ENCODE peak calls at places on chromosome 21, in four cellular contexts. I is GM12865, J is HFF-Myc, H is fibroblast of mammary gland. P is an unnamed sample.

GRCh38 chr21:26769613-26770188 is 75.5 kb downstream of the ADAMTS1 start:
- DNase-seq in I (no peak), J (no peak), H (peak), P (no peak)

GRCh38 chr21:14917762-14918161 is 147.0 kb downstream of the NRIP1 start:
- DNase-seq in I (no peak), J (no peak), H (no peak), P (no peak)

GRCh38 chr21:16976132-16976666 is 536.6 kb upstream of the CXADR start:
- DNase-seq in H (peak), J (no peak), I (no peak), P (no peak)

GRCh38 chr21:23968722-23969647 is 1638.3 kb downstream of the MRPL39 start:
- DNase-seq in I (peak), H (peak), J (peak), P (peak)

GRCh38 chr21:45982256-45982757 is 737 bp downstream of the COL6A1 start:
- DNase-seq in I (no peak), H (no peak), J (no peak), P (no peak)

GRCh38 chr21:28737671-28738279 is 254.9 kb downstream of the LTN1 start:
- DNase-seq in I (no peak), H (no peak), J (no peak), P (no peak)

GRCh38 chr21:17461014-17461413 is 51.8 kb upstream of the CXADR start:
- DNase-seq in H (peak), J (peak), I (no peak), P (no peak)

GRCh38 chr21:14453339-14453738 is 70.4 kb upstream of the HSPA13 start:
- DNase-seq in I (peak), H (no peak), J (no peak), P (peak)

GRCh38 chr21:17570773-17571172 is 41.9 kb downstream of the BTG3 start:
- DNase-seq in I (no peak), H (no peak), J (no peak), P (no peak)

GRCh38 chr21:30900881-30901280 is 19.5 kb upstream of the KRTAP11-1 start:
- DNase-seq in J (no peak), I (no peak), H (no peak), P (no peak)

GRCh38 chr21:33290441-33290840 is 24.3 kb downstream of the IL10RB start:
- DNase-seq in I (no peak), H (no peak), J (no peak), P (no peak)

GRCh38 chr21:33981341-33982101 is 65.9 kb upstream of the ATP5PO start:
- DNase-seq in I (no peak), H (peak), J (no peak), P (no peak)

GRCh38 chr21:37006521-37007291 is at the start of gene RIPPLY3:
- DNase-seq in H (no peak), I (no peak), J (no peak), P (no peak)

GRCh38 chr21:37009740-37010341 is 3.3 kb downstream of the RIPPLY3 start:
- DNase-seq in J (peak), H (peak), I (peak), P (no peak)

GRCh38 chr21:37008705-37009104 is 2.2 kb downstream of the RIPPLY3 start:
- DNase-seq in J (no peak), I (no peak), H (no peak), P (no peak)

GRCh38 chr21:37006243-37006520 is 320 bp upstream of the RIPPLY3 start:
- DNase-seq in I (no peak), H (no peak), J (no peak), P (no peak)

GRCh38 chr21:37005548-37006242 is 807 bp upstream of the RIPPLY3 start:
- DNase-seq in H (no peak), J (no peak), I (no peak), P (no peak)
- H3K4me3 ChIP-seq in H (peak), J (peak), I (no peak), P (no peak)

GRCh38 chr21:43338951-43339350 is 88.0 kb downstream of the SIK1 start:
- DNase-seq in I (no peak), J (no peak), H (no peak), P (no peak)
- TF ChIP-seq CTCF in I (no peak), J (no peak), H (no peak), P (no peak)

GRCh38 chr21:41426656-41427311 is 745 bp downstream of the MX1 start:
- DNase-seq in H (no peak), J (no peak), I (peak), P (no peak)
- H3K4me3 ChIP-seq in H (peak), J (peak), I (peak), P (peak)

GRCh38 chr21:42829954-42830353 is 49.4 kb downstream of the WDR4 start:
- DNase-seq in H (no peak), J (no peak), I (no peak), P (no peak)

GRCh38 chr21:42833439-42833815 is 45.9 kb downstream of the WDR4 start:
- DNase-seq in I (peak), H (peak), J (peak), P (peak)

GRCh38 chr21:42829417-42829816 is 49.9 kb downstream of the WDR4 start:
- DNase-seq in I (no peak), J (no peak), H (no peak), P (no peak)

GRCh38 chr21:42827588-42827987 is 51.8 kb downstream of the WDR4 start:
- DNase-seq in J (no peak), H (no peak), I (no peak), P (no peak)

GRCh38 chr21:42830456-42831455 is 48.6 kb downstream of the WDR4 start:
- DNase-seq in I (no peak), J (no peak), H (no peak), P (no peak)
- TF ChIP-seq CTCF in I (no peak), J (no peak), H (peak), P (peak)

DNA sequence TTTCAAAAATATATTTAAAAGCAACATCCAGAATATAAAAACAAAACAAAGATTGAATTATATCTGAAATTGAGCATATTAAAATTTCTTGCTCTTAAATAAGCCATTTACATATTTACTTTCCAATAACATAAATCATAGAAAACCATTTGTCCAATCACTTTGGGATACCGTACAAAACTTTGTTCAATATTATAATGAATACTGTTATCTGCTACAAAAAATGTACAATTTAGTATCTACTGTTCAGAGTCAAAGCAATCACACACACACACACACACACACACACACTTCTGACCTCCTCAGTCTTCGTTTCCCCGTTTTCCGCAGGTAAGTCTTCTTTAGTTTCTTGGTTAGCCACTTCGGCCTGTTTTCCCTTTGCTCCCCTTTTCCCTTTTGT is 4.0 kb downstream of the HMGN1 start:
- DNase-seq in J (no peak), I (no peak), H (no peak), P (no peak)
- H3K4me3 ChIP-seq in J (peak), I (no peak), H (no peak), P (no peak)

GRCh38 chr21:44304846-44305245 is 5.0 kb downstream of the PFKL start:
- DNase-seq in J (no peak), H (peak), I (peak), P (no peak)
- TF ChIP-seq CTCF in J (peak), H (peak), I (peak), P (peak)

DNA sequence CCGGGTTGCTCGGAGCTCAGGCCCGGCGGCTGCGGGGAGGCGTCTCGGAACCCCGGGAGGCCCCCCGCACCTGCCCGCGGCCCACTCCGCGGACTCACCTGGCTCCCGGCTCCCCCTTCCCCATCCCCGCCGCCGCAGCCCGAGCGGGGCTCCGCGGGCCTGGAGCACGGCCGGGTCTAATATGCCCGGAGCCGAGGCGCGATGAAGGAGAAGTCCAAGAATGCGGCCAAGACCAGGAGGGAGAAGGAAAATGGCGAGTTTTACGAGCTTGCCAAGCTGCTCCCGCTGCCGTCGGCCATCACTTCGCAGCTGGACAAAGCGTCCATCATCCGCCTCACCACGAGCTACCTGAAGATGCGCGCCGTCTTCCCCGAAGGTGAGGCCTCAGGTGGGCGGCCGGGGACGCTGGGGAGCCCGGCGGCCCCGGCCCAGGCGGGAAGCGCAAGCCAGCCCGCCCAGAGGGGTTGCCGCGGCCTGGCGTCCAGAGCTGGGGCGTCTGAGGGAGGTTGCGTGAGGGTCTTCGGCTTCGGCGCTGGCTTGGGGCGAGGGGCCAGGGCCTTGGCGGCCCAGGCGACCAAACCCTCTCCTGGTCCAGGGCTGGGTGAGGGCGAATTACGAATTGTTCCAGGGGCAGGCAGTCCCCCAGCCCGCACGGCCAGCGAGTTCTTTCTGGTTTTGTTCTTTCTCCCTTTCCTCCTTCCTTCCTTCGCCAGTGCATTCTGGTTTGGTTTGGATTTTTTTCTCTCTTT is 805 bp downstream of the SIM2 start:
- DNase-seq in I (no peak), H (no peak), J (no peak), P (no peak)
- H3K4me3 ChIP-seq in I (no peak), H (no peak), J (peak), P (no peak)

P was measured in GM12864.